ENCODE peak calls at places on chromosomes 6 and 20, in four cellular contexts. One of them, this sample, is unnamed.
A peak's percentile ranks its signal among the peaks of the same experiment; 100 is the strongest.

GRCh38 chr20:51667002-51667408 is 101.2 kb downstream of the ATP9A start:
- DNase-seq in fibroblast of pulmonary artery: no peak
- DNase-seq in mesenchymal stem cell: no peak
- DNase-seq in epithelial cell of esophagus: no peak
- DNase-seq in this sample: no peak

GRCh38 chr6:133955136-133955576 is 2.1 kb downstream of the TBPL1 start:
- DNase-seq in epithelial cell of esophagus: no peak
- DNase-seq in fibroblast of pulmonary artery: no peak
- DNase-seq in mesenchymal stem cell: no peak
- DNase-seq in this sample: no peak

GRCh38 chr20:37543828-37544227 is 16.2 kb upstream of the BLCAP start:
- DNase-seq in epithelial cell of esophagus: peak; percentile 61
- DNase-seq in fibroblast of pulmonary artery: peak; percentile 65
- DNase-seq in mesenchymal stem cell: peak; percentile 53
- DNase-seq in this sample: peak; percentile 62

GRCh38 chr6:35719830-35720733 is 16.8 kb upstream of the ARMC12 start:
- DNase-seq in fibroblast of pulmonary artery: peak; percentile 69
- DNase-seq in mesenchymal stem cell: peak; percentile 79
- DNase-seq in epithelial cell of esophagus: peak; percentile 58
- DNase-seq in this sample: peak; percentile 41

GRCh38 chr6:43717389-43717788 is 29.8 kb upstream of the MRPS18A start:
- DNase-seq in fibroblast of pulmonary artery: no peak
- DNase-seq in mesenchymal stem cell: no peak
- DNase-seq in epithelial cell of esophagus: no peak
- DNase-seq in this sample: no peak

GRCh38 chr6:159941286-159942113 is 27.4 kb upstream of the IGF2R start:
- DNase-seq in epithelial cell of esophagus: peak; percentile 48
- DNase-seq in mesenchymal stem cell: no peak
- DNase-seq in fibroblast of pulmonary artery: peak; percentile 79
- DNase-seq in this sample: peak; percentile 50

GRCh38 chr6:22829070-22829469 is 259.7 kb downstream of the HDGFL1 start:
- DNase-seq in mesenchymal stem cell: no peak
- DNase-seq in epithelial cell of esophagus: peak; percentile 82
- DNase-seq in fibroblast of pulmonary artery: no peak
- DNase-seq in this sample: peak; percentile 95

GRCh38 chr6:112618796-112619195 is 271.7 kb downstream of the RFPL4B start:
- DNase-seq in epithelial cell of esophagus: no peak
- DNase-seq in mesenchymal stem cell: no peak
- DNase-seq in fibroblast of pulmonary artery: peak; percentile 50
- DNase-seq in this sample: no peak

GRCh38 chr6:13397359-13398080 is 69.2 kb upstream of the TBC1D7 start:
- DNase-seq in fibroblast of pulmonary artery: no peak
- DNase-seq in mesenchymal stem cell: no peak
- DNase-seq in epithelial cell of esophagus: no peak
- DNase-seq in this sample: no peak

GRCh38 chr6:29708432-29709177 is 14.6 kb upstream of the HLA-F start:
- DNase-seq in epithelial cell of esophagus: no peak
- DNase-seq in mesenchymal stem cell: no peak
- DNase-seq in fibroblast of pulmonary artery: no peak
- DNase-seq in this sample: no peak

GRCh38 chr20:24951536-24952047 is 2.5 kb downstream of the CST7 start:
- DNase-seq in epithelial cell of esophagus: no peak
- DNase-seq in fibroblast of pulmonary artery: no peak
- DNase-seq in mesenchymal stem cell: no peak
- DNase-seq in this sample: no peak

GRCh38 chr6:124029535-124029934 is 225.9 kb downstream of the NKAIN2 start:
- DNase-seq in mesenchymal stem cell: no peak
- DNase-seq in fibroblast of pulmonary artery: no peak
- DNase-seq in epithelial cell of esophagus: no peak
- DNase-seq in this sample: no peak

GRCh38 chr6:158042245-158042798 is 60.7 kb downstream of the SYNJ2 start:
- DNase-seq in epithelial cell of esophagus: peak; percentile 82
- DNase-seq in mesenchymal stem cell: peak; percentile 94
- DNase-seq in fibroblast of pulmonary artery: peak; percentile 85
- DNase-seq in this sample: peak; percentile 82

GRCh38 chr6:139984317-139984716 is 609.9 kb upstream of the CITED2 start:
- DNase-seq in fibroblast of pulmonary artery: no peak
- DNase-seq in mesenchymal stem cell: no peak
- DNase-seq in epithelial cell of esophagus: no peak
- DNase-seq in this sample: no peak

GRCh38 chr6:155377061-155377460 is 62.8 kb upstream of the TFB1M start:
- DNase-seq in mesenchymal stem cell: peak; percentile 54
- DNase-seq in epithelial cell of esophagus: peak; percentile 66
- DNase-seq in fibroblast of pulmonary artery: peak; percentile 61
- DNase-seq in this sample: peak; percentile 80

GRCh38 chr6:99612551-99613397 is 6.1 kb downstream of the PRDM13 start:
- DNase-seq in epithelial cell of esophagus: no peak
- DNase-seq in mesenchymal stem cell: no peak
- DNase-seq in fibroblast of pulmonary artery: no peak
- DNase-seq in this sample: no peak

GRCh38 chr20:40082436-40082835 is 606.6 kb downstream of the MAFB start:
- DNase-seq in mesenchymal stem cell: no peak
- DNase-seq in epithelial cell of esophagus: no peak
- DNase-seq in fibroblast of pulmonary artery: no peak
- DNase-seq in this sample: no peak

GRCh38 chr6:89257346-89257745 is 40.2 kb upstream of the GABRR1 start:
- DNase-seq in epithelial cell of esophagus: no peak
- DNase-seq in mesenchymal stem cell: no peak
- DNase-seq in fibroblast of pulmonary artery: no peak
- DNase-seq in this sample: no peak

GRCh38 chr6:33091957-33092356 is 16.2 kb downstream of the HLA-DPB1 start:
- DNase-seq in epithelial cell of esophagus: no peak
- DNase-seq in mesenchymal stem cell: no peak
- DNase-seq in fibroblast of pulmonary artery: no peak
- DNase-seq in this sample: no peak

GRCh38 chr20:47620808-47621805 is 119.4 kb downstream of the NCOA3 start:
- DNase-seq in mesenchymal stem cell: peak; percentile 72
- DNase-seq in epithelial cell of esophagus: peak; percentile 67
- DNase-seq in fibroblast of pulmonary artery: peak; percentile 88
- DNase-seq in this sample: peak; percentile 70

GRCh38 chr6:29926081-29926794 is 16.1 kb upstream of the HLA-A start:
- DNase-seq in mesenchymal stem cell: no peak
- DNase-seq in fibroblast of pulmonary artery: no peak
- DNase-seq in epithelial cell of esophagus: peak; percentile 18
- DNase-seq in this sample: peak; percentile 5

GRCh38 chr20:44967207-44967807 is 995 bp downstream of the STK4 start:
- DNase-seq in epithelial cell of esophagus: peak; percentile 24
- DNase-seq in fibroblast of pulmonary artery: no peak
- DNase-seq in mesenchymal stem cell: peak; percentile 18
- DNase-seq in this sample: peak; percentile 20

GRCh38 chr6:143732539-143732938 is 54.8 kb downstream of the PHACTR2 start:
- DNase-seq in mesenchymal stem cell: no peak
- DNase-seq in fibroblast of pulmonary artery: no peak
- DNase-seq in epithelial cell of esophagus: no peak
- DNase-seq in this sample: no peak

GRCh38 chr6:4672772-4673171 is 103.4 kb upstream of the CDYL start:
- DNase-seq in fibroblast of pulmonary artery: peak; percentile 73
- DNase-seq in mesenchymal stem cell: peak; percentile 15
- DNase-seq in epithelial cell of esophagus: no peak
- DNase-seq in this sample: no peak

GRCh38 chr6:41586564-41586963 is 40.4 kb downstream of the FOXP4 start:
- DNase-seq in mesenchymal stem cell: no peak
- DNase-seq in fibroblast of pulmonary artery: no peak
- DNase-seq in epithelial cell of esophagus: no peak
- DNase-seq in this sample: no peak

GRCh38 chr20:45467861-45468260 is 1.7 kb upstream of the WFDC2 start:
- DNase-seq in mesenchymal stem cell: no peak
- DNase-seq in epithelial cell of esophagus: no peak
- DNase-seq in fibroblast of pulmonary artery: no peak
- DNase-seq in this sample: no peak

GRCh38 chr6:34049395-34050342 is 96.2 kb downstream of the GRM4 start:
- DNase-seq in fibroblast of pulmonary artery: no peak
- DNase-seq in mesenchymal stem cell: no peak
- DNase-seq in epithelial cell of esophagus: no peak
- DNase-seq in this sample: no peak

GRCh38 chr6:13624871-13625288 is 9.7 kb downstream of the NOL7 start:
- DNase-seq in mesenchymal stem cell: peak; percentile 49
- DNase-seq in epithelial cell of esophagus: peak; percentile 56
- DNase-seq in fibroblast of pulmonary artery: peak; percentile 65
- DNase-seq in this sample: peak; percentile 55

GRCh38 chr20:49573900-49574416 is 6.0 kb upstream of the PTGIS start:
- DNase-seq in epithelial cell of esophagus: no peak
- DNase-seq in mesenchymal stem cell: no peak
- DNase-seq in fibroblast of pulmonary artery: no peak
- DNase-seq in this sample: no peak

GRCh38 chr6:159106627-159107241 is 61.9 kb upstream of the TAGAP start:
- DNase-seq in mesenchymal stem cell: peak; percentile 50
- DNase-seq in fibroblast of pulmonary artery: peak; percentile 52
- DNase-seq in epithelial cell of esophagus: peak; percentile 70
- DNase-seq in this sample: peak; percentile 64

GRCh38 chr6:113147544-113147943 is 709.6 kb upstream of the MARCKS start:
- DNase-seq in epithelial cell of esophagus: no peak
- DNase-seq in mesenchymal stem cell: no peak
- DNase-seq in fibroblast of pulmonary artery: no peak
- DNase-seq in this sample: no peak

GRCh38 chr20:63701329-63702035 is 5.0 kb downstream of the TNFRSF6B start:
- DNase-seq in mesenchymal stem cell: no peak
- DNase-seq in fibroblast of pulmonary artery: no peak
- DNase-seq in epithelial cell of esophagus: no peak
- DNase-seq in this sample: no peak

GRCh38 chr6:139374357-139375238 is at the start of gene CITED2:
- DNase-seq in mesenchymal stem cell: peak; percentile 97
- DNase-seq in fibroblast of pulmonary artery: peak; percentile 98
- DNase-seq in epithelial cell of esophagus: peak; percentile 94
- DNase-seq in this sample: peak; percentile 78

GRCh38 chr6:170276369-170277057 is 14.4 kb downstream of the DLL1 start:
- DNase-seq in mesenchymal stem cell: no peak
- DNase-seq in fibroblast of pulmonary artery: peak; percentile 71
- DNase-seq in epithelial cell of esophagus: no peak
- DNase-seq in this sample: no peak

DNA sequence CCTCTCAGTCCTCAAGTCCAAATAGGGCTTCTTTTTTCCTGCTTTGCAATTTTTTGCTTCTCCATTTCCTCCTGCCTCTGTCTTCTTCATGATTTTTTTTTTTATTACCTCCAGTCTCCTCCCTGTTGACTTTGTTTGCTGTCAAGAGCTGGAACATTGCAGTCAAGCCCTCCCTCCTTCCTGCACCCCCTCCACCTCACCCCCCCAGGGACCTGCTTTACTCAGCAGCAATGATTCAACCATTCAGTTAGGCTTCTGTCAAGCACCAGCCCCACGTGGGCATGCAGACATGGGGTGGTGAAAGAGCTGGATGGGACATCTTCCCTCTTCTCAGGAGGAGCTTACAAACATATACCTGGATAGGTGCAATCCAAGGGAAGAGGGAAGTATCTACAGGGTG is 142.4 kb downstream of the LRFN2 start:
- DNase-seq in fibroblast of pulmonary artery: no peak
- DNase-seq in mesenchymal stem cell: no peak
- DNase-seq in epithelial cell of esophagus: peak; percentile 60
- DNase-seq in this sample: peak; percentile 78
- H3K4me3 ChIP-seq in fibroblast of pulmonary artery: no peak overlapping the region
- H3K4me3 ChIP-seq in mesenchymal stem cell: no peak overlapping the region
- H3K4me3 ChIP-seq in epithelial cell of esophagus: no peak overlapping the region
- H3K4me3 ChIP-seq in this sample: no peak overlapping the region

GRCh38 chr6:6320901-6321300 is 439 bp upstream of the F13A1 start:
- DNase-seq in fibroblast of pulmonary artery: no peak
- DNase-seq in epithelial cell of esophagus: peak; percentile 61
- DNase-seq in mesenchymal stem cell: peak; percentile 28
- DNase-seq in this sample: peak; percentile 68
- H3K4me3 ChIP-seq in fibroblast of pulmonary artery: no peak overlapping the region
- H3K4me3 ChIP-seq in epithelial cell of esophagus: no peak overlapping the region
- H3K4me3 ChIP-seq in mesenchymal stem cell: no peak overlapping the region
- H3K4me3 ChIP-seq in this sample: no peak overlapping the region

GRCh38 chr6:136772685-136773472 is 19.4 kb downstream of the MAP3K5 start:
- DNase-seq in epithelial cell of esophagus: no peak
- DNase-seq in fibroblast of pulmonary artery: no peak
- DNase-seq in mesenchymal stem cell: no peak
- DNase-seq in this sample: peak; percentile 28

GRCh38 chr6:136774228-136775041 is 17.8 kb downstream of the MAP3K5 start:
- DNase-seq in fibroblast of pulmonary artery: peak; percentile 86
- DNase-seq in epithelial cell of esophagus: peak; percentile 86
- DNase-seq in mesenchymal stem cell: peak; percentile 81
- DNase-seq in this sample: peak; percentile 91

GRCh38 chr6:136773473-136773796 is 18.8 kb downstream of the MAP3K5 start:
- DNase-seq in fibroblast of pulmonary artery: no peak
- DNase-seq in epithelial cell of esophagus: no peak
- DNase-seq in mesenchymal stem cell: no peak
- DNase-seq in this sample: no peak

GRCh38 chr6:136775548-136775947 is 16.7 kb downstream of the MAP3K5 start:
- DNase-seq in fibroblast of pulmonary artery: peak; percentile 33
- DNase-seq in epithelial cell of esophagus: no peak
- DNase-seq in mesenchymal stem cell: peak; percentile 58
- DNase-seq in this sample: no peak

GRCh38 chr6:136775081-136775480 is 17.2 kb downstream of the MAP3K5 start:
- DNase-seq in fibroblast of pulmonary artery: no peak
- DNase-seq in epithelial cell of esophagus: no peak
- DNase-seq in mesenchymal stem cell: no peak
- DNase-seq in this sample: no peak
- H3K4me3 ChIP-seq in fibroblast of pulmonary artery: no peak overlapping the region
- H3K4me3 ChIP-seq in epithelial cell of esophagus: no peak overlapping the region
- H3K4me3 ChIP-seq in mesenchymal stem cell: no peak overlapping the region
- H3K4me3 ChIP-seq in this sample: no peak overlapping the region

GRCh38 chr6:110329729-110330436 is 28.3 kb downstream of the METTL24 start:
- DNase-seq in mesenchymal stem cell: peak; percentile 57
- DNase-seq in epithelial cell of esophagus: no peak
- DNase-seq in fibroblast of pulmonary artery: peak; percentile 29
- DNase-seq in this sample: no peak
- H3K4me3 ChIP-seq in mesenchymal stem cell: peak overlapping the region; percentile 52
- H3K4me3 ChIP-seq in epithelial cell of esophagus: peak overlapping the region; percentile 4
- H3K4me3 ChIP-seq in fibroblast of pulmonary artery: no peak overlapping the region
- H3K4me3 ChIP-seq in this sample: no peak overlapping the region

GRCh38 chr20:10922521-10922920 is 248.7 kb upstream of the JAG1 start:
- DNase-seq in fibroblast of pulmonary artery: no peak
- DNase-seq in epithelial cell of esophagus: no peak
- DNase-seq in mesenchymal stem cell: no peak
- DNase-seq in this sample: no peak
- H3K4me3 ChIP-seq in fibroblast of pulmonary artery: no peak overlapping the region
- H3K4me3 ChIP-seq in epithelial cell of esophagus: no peak overlapping the region
- H3K4me3 ChIP-seq in mesenchymal stem cell: peak overlapping the region; percentile 25
- H3K4me3 ChIP-seq in this sample: no peak overlapping the region

GRCh38 chr6:148064406-148065134 is 278.1 kb upstream of the SASH1 start:
- DNase-seq in epithelial cell of esophagus: no peak
- DNase-seq in fibroblast of pulmonary artery: peak; percentile 83
- DNase-seq in mesenchymal stem cell: peak; percentile 72
- DNase-seq in this sample: no peak
- H3K4me3 ChIP-seq in epithelial cell of esophagus: no peak overlapping the region
- H3K4me3 ChIP-seq in fibroblast of pulmonary artery: no peak overlapping the region
- H3K4me3 ChIP-seq in mesenchymal stem cell: no peak overlapping the region
- H3K4me3 ChIP-seq in this sample: no peak overlapping the region

GRCh38 chr20:59835448-59836395 is 97.7 kb downstream of the SYCP2 start:
- DNase-seq in fibroblast of pulmonary artery: peak; percentile 14
- DNase-seq in mesenchymal stem cell: no peak
- DNase-seq in epithelial cell of esophagus: peak; percentile 60
- DNase-seq in this sample: peak; percentile 45
- H3K4me3 ChIP-seq in fibroblast of pulmonary artery: no peak overlapping the region
- H3K4me3 ChIP-seq in mesenchymal stem cell: peak overlapping the region; percentile 64
- H3K4me3 ChIP-seq in epithelial cell of esophagus: peak overlapping the region; percentile 85
- H3K4me3 ChIP-seq in this sample: peak overlapping the region; percentile 41

GRCh38 chr6:3247255-3248146 is 11.2 kb upstream of the PSMG4 start:
- DNase-seq in epithelial cell of esophagus: peak; percentile 67
- DNase-seq in fibroblast of pulmonary artery: peak; percentile 81
- DNase-seq in mesenchymal stem cell: peak; percentile 87
- DNase-seq in this sample: peak; percentile 37
- H3K4me3 ChIP-seq in epithelial cell of esophagus: peak overlapping the region; percentile 28
- H3K4me3 ChIP-seq in fibroblast of pulmonary artery: peak overlapping the region; percentile 38
- H3K4me3 ChIP-seq in mesenchymal stem cell: peak overlapping the region; percentile 75
- H3K4me3 ChIP-seq in this sample: no peak overlapping the region

This sample was measured in bronchial epithelial cell.